ENCODE peak calls at places on chromosomes 5 and 9, in seven cellular contexts. Q is bronchial epithelial cell; L is stimulated activated CD4-positive, alpha-beta T cell treated with anti-CD3 and anti-CD28 coated beads, Interleukin-15, amount 100 ng/mL, for 24 hours; S is midbrain; T is HFFc6; Y is occipital lobe; G is activated CD8-positive, alpha-beta memory T cell treated with anti-CD3 and anti-CD28 coated beads for 4 hours. U is an unnamed sample.
A peak's percentile ranks its signal among the peaks of the same experiment; 100 is the strongest.

GRCh38 chr9:14403112-14403511 is 89.2 kb upstream of the NFIB start:
- DNase-seq in S (no peak), Q (no peak), T (no peak), L (no peak), Y (no peak), G (no peak), U (no peak)

GRCh38 chr5:26388946-26389345 is 649.4 kb downstream of the CDH9 start:
- DNase-seq in L (no peak), S (peak; percentile 66), Q (peak; percentile 6), G (no peak), T (no peak), Y (no peak), U (no peak)

GRCh38 chr9:135907006-135907434 is 326 bp downstream of the CAMSAP1 start:
- DNase-seq in L (peak; percentile 43), Y (no peak), G (no peak), Q (no peak), S (no peak), T (no peak), U (no peak)

GRCh38 chr5:135481387-135481786 is 29.2 kb upstream of the TIFAB start:
- DNase-seq in Y (no peak), T (no peak), G (no peak), L (no peak), Q (no peak), S (no peak), U (no peak)

GRCh38 chr5:69450116-69450515 is 35.2 kb downstream of the MARVELD2 start:
- DNase-seq in Y (no peak), T (peak; percentile 89), Q (peak; percentile 100), G (no peak), L (no peak), S (no peak), U (no peak)

GRCh38 chr5:37723147-37723961 is 116.5 kb downstream of the GDNF start:
- DNase-seq in L (peak; percentile 18), G (no peak), Y (no peak), S (peak; percentile 39), Q (no peak), T (no peak), U (no peak)

GRCh38 chr5:143601357-143601756 is 197.9 kb upstream of the NR3C1 start:
- DNase-seq in L (no peak), G (no peak), S (no peak), T (no peak), Y (no peak), Q (no peak), U (no peak)

GRCh38 chr5:168679515-168679920 is 100.3 kb upstream of the PANK3 start:
- DNase-seq in S (peak; percentile 77), Q (peak; percentile 69), T (peak; percentile 28), G (peak; percentile 17), Y (peak; percentile 50), L (peak; percentile 80), U (peak; percentile 17)

GRCh38 chr5:99621772-99622681 is 693.2 kb upstream of the CHD1 start:
- DNase-seq in Q (no peak), S (no peak), T (no peak), G (no peak), Y (no peak), L (no peak), U (no peak)

GRCh38 chr5:23614422-23614821 is 107.0 kb downstream of the PRDM9 start:
- DNase-seq in Q (peak; percentile 10), L (no peak), Y (no peak), G (no peak), T (no peak), S (no peak), U (no peak)

GRCh38 chr9:16154570-16155078 is 601.8 kb downstream of the CCDC171 start:
- DNase-seq in S (no peak), Q (peak; percentile 58), T (no peak), L (peak; percentile 64), G (peak; percentile 22), Y (no peak), U (no peak)

GRCh38 chr9:126295516-126295915 is 31.1 kb upstream of the MVB12B start:
- DNase-seq in G (no peak), Q (no peak), L (no peak), T (no peak), S (no peak), Y (no peak), U (no peak)

GRCh38 chr5:113293068-113293571 is 141.7 kb downstream of the TSSK1B start:
- DNase-seq in G (no peak), Q (peak; percentile 25), S (no peak), Y (no peak), L (no peak), T (no peak), U (no peak)

GRCh38 chr5:10460252-10460906 is 18.7 kb downstream of the ROPN1L start:
- DNase-seq in S (peak; percentile 52), G (no peak), Y (peak; percentile 9), Q (no peak), L (no peak), T (no peak), U (no peak)

GRCh38 chr9:132288371-132288770 is 66.4 kb downstream of the SETX start:
- DNase-seq in S (no peak), T (peak; percentile 62), Y (no peak), Q (no peak), G (no peak), L (no peak), U (no peak)

GRCh38 chr5:173592050-173592669 is 24.3 kb downstream of the BOD1 start:
- DNase-seq in L (peak; percentile 10), Y (no peak), G (no peak), T (no peak), Q (no peak), S (no peak), U (no peak)

GRCh38 chr9:93084471-93084881 is 11.5 kb upstream of the CARD19 start:
- DNase-seq in Q (no peak), L (no peak), Y (no peak), S (no peak), T (no peak), G (no peak), U (no peak)

GRCh38 chr5:14440223-14440597 is 141.4 kb upstream of the OTULINL start:
- DNase-seq in Q (no peak), L (no peak), T (no peak), G (no peak), S (no peak), Y (no peak), U (no peak)

GRCh38 chr5:84383816-84384603 is 670 bp downstream of the EDIL3 start:
- DNase-seq in G (no peak), Y (peak; percentile 51), T (no peak), Q (peak; percentile 57), S (peak; percentile 31), L (no peak), U (no peak)

GRCh38 chr9:86406366-86406765 is 52.2 kb upstream of the TUT7 start:
- DNase-seq in G (no peak), L (no peak), T (peak; percentile 70), Q (peak; percentile 88), Y (no peak), S (no peak), U (no peak)

GRCh38 chr9:137437691-137438590 is 3.2 kb downstream of the ENTPD8 start:
- DNase-seq in S (no peak), Y (no peak), G (no peak), Q (no peak), L (no peak), T (no peak), U (no peak)

GRCh38 chr5:9265391-9266287 is 280.2 kb downstream of the SEMA5A start:
- DNase-seq in L (no peak), Q (peak; percentile 86), G (no peak), T (peak; percentile 96), S (no peak), Y (no peak), U (no peak)

GRCh38 chr9:129465834-129466535 is 154.9 kb downstream of the C9orf50 start:
- DNase-seq in G (no peak), Y (no peak), S (no peak), L (no peak), T (no peak), Q (no peak), U (no peak)

GRCh38 chr9:137439158-137439714 is 1.9 kb downstream of the ENTPD8 start:
- DNase-seq in G (no peak), Q (no peak), T (no peak), Y (no peak), L (no peak), S (no peak), U (no peak)

GRCh38 chr5:142109356-142110045 is 922 bp downstream of the NDFIP1 start:
- DNase-seq in Q (peak; percentile 20), Y (no peak), G (no peak), L (no peak), S (peak; percentile 44), T (peak; percentile 22), U (peak; percentile 21)

GRCh38 chr9:96052703-96053102 is 177.2 kb downstream of the ERCC6L2 start:
- DNase-seq in L (no peak), S (no peak), Q (peak; percentile 49), Y (no peak), G (no peak), T (no peak), U (no peak)

GRCh38 chr5:134541736-134542376 is 16.4 kb downstream of the JADE2 start:
- DNase-seq in S (no peak), Q (no peak), G (no peak), Y (no peak), T (no peak), L (peak; percentile 37), U (no peak)

GRCh38 chr5:65577141-65577540 is 14.0 kb downstream of the PPWD1 start:
- DNase-seq in Q (no peak), L (no peak), Y (no peak), T (no peak), S (no peak), G (no peak), U (no peak)

GRCh38 chr5:180119886-180120220 is 48.3 kb upstream of the RNF130 start:
- DNase-seq in Y (no peak), G (no peak), Q (no peak), L (no peak), T (no peak), S (no peak), U (no peak)

GRCh38 chr5:154474267-154474956 is 3.6 kb downstream of the HAND1 start:
- DNase-seq in L (no peak), T (no peak), G (no peak), S (no peak), Q (no peak), Y (no peak), U (no peak)

GRCh38 chr5:149760700-149761187 is 30.6 kb downstream of the PPARGC1B start:
- DNase-seq in G (no peak), T (no peak), L (no peak), Y (no peak), S (no peak), Q (no peak), U (no peak)

U was measured in central memory CD8-positive, alpha-beta T cell.